ENCODE peak calls at places on chromosomes 7 and 10, in ten cellular contexts. F is upper lobe of right lung, D is cardiac fibroblast, T is right lobe of liver, H is left lung, K is WTC11, W is neural progenitor cell, S is tibial artery, M is PC-3, P is GM10248. A is an unnamed sample.

GRCh38 chr7:151381333-151382078 is 28.3 kb downstream of the WDR86 start:
- DNase-seq in K (peak; percentile 74), H (peak; percentile 76), W (peak; percentile 73), P (peak; percentile 61), M (no peak), D (no peak), S (no peak), T (no peak), F (peak; percentile 64), A (no peak)

GRCh38 chr7:8035647-8036518 is 67.3 kb downstream of the GLCCI1 start:
- DNase-seq in T (no peak), H (no peak), D (peak; percentile 55), K (no peak), F (no peak), P (no peak), W (peak; percentile 29), S (no peak), M (peak; percentile 41), A (no peak)

GRCh38 chr10:100653957-100654834 is 91.2 kb upstream of the PAX2 start:
- DNase-seq in T (no peak), K (peak; percentile 70), H (no peak), D (peak; percentile 59), P (no peak), S (no peak), M (no peak), W (peak; percentile 79), F (no peak), A (no peak)

GRCh38 chr10:122674781-122675180 is 24.9 kb downstream of the C10orf120 start:
- DNase-seq in S (no peak), M (no peak), W (no peak), K (no peak), D (no peak), H (no peak), P (no peak), F (no peak), T (no peak), A (peak; percentile 48)

GRCh38 chr7:156279635-156280034 is 360.9 kb upstream of the RNF32 start:
- DNase-seq in H (no peak), T (no peak), S (no peak), P (no peak), W (no peak), F (no peak), M (no peak), K (no peak), D (no peak), A (no peak)

GRCh38 chr7:37006764-37007163 is 282.5 kb upstream of the AOAH start:
- DNase-seq in H (no peak), K (no peak), W (no peak), F (no peak), T (no peak), D (no peak), S (no peak), P (no peak), M (no peak), A (no peak)

GRCh38 chr7:103504505-103505135 is 58.6 kb upstream of the SLC26A5 start:
- DNase-seq in T (no peak), W (no peak), P (no peak), F (no peak), H (no peak), K (peak; percentile 47), D (no peak), M (no peak), S (no peak), A (no peak)

GRCh38 chr7:2553831-2554581 is 1.3 kb downstream of the BRAT1 start:
- DNase-seq in H (no peak), M (no peak), T (no peak), K (no peak), S (no peak), F (peak; percentile 4), P (no peak), D (no peak), W (no peak), A (no peak)

DNA sequence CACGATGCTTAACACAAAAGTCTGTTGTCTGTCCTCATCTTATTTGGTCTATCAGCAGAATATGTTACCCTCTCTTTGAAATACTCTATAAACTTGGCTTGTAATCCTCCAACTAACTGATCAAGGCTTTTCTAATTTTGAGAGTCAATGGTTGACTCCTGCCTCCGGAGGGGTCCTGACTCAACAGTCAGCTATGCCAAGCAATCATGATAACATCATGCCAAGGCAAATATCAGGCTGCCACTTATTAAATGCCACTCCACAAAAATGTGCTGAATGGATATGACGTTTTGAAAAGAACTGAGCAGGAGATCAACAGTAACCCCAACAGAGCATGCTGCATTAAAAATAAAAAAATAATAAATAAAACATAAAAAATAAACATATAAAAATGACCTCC is 116.1 kb downstream of the PARD3 start:
- DNase-seq in P (no peak), T (no peak), D (peak; percentile 69), H (no peak), W (no peak), M (peak; percentile 100), F (no peak), K (no peak), S (no peak), A (no peak)
- TF ChIP-seq CTCF in P (no peak), T (no peak), D (no peak), H (no peak), W (no peak), M (no peak), F (no peak), K (no peak), S (no peak), A (no peak)

GRCh38 chr10:129656642-129657041 is 189.6 kb downstream of the MGMT start:
- DNase-seq in M (no peak), D (no peak), H (no peak), W (no peak), F (no peak), S (no peak), P (no peak), K (no peak), T (no peak), A (no peak)

GRCh38 chr10:129657297-129657974 is 190.4 kb downstream of the MGMT start:
- DNase-seq in K (no peak), S (no peak), H (no peak), M (no peak), D (no peak), W (no peak), T (no peak), F (no peak), P (no peak), A (no peak)

GRCh38 chr10:129655679-129656031 is 188.6 kb downstream of the MGMT start:
- DNase-seq in K (no peak), W (no peak), T (no peak), P (no peak), D (no peak), F (no peak), H (no peak), S (no peak), M (no peak), A (no peak)

GRCh38 chr10:129659881-129660280 is 192.8 kb downstream of the MGMT start:
- DNase-seq in H (no peak), M (no peak), T (no peak), F (no peak), P (no peak), K (no peak), D (no peak), W (no peak), S (no peak), A (no peak)

DNA sequence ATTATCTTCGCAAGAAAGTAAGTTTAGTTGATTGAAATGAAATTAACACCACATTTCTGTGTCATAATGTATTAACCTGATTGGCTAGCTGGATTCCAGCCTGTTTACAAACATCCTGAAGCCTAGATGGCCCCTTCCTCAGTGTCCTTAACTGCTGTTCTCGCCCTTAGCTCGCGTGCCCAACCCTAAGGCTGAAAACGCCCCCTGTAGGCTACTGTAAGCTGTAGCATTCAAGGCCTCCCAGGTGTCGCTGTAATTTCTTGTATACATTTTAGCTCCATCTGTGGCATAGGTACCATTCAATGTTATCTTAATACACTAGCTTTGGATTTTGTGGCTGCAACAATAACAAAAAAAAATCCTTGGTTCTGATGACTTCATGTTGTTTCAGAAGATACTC is 191.6 kb downstream of the MGMT start:
- DNase-seq in D (no peak), F (no peak), H (no peak), W (peak; percentile 71), M (peak; percentile 30), T (no peak), K (peak; percentile 49), P (no peak), S (no peak), A (no peak)
- TF ChIP-seq CTCF in D (peak; percentile 6), F (peak; percentile 14), H (no peak), W (peak; percentile 72), M (peak; percentile 62), T (no peak), K (peak; percentile 71), P (peak; percentile 35), S (no peak), A (no peak)

GRCh38 chr10:44851413-44851812 is 59.7 kb upstream of the TMEM72 start:
- DNase-seq in D (no peak), K (no peak), P (no peak), F (no peak), M (no peak), W (no peak), S (no peak), T (peak; percentile 22), H (no peak), A (no peak)

GRCh38 chr10:44853796-44854195 is 57.3 kb upstream of the TMEM72 start:
- DNase-seq in K (no peak), M (no peak), H (no peak), D (no peak), P (no peak), S (no peak), F (no peak), T (no peak), W (no peak), A (no peak)

GRCh38 chr10:44851881-44852280 is 59.3 kb upstream of the TMEM72 start:
- DNase-seq in P (no peak), W (no peak), K (no peak), S (no peak), T (peak; percentile 34), M (no peak), D (no peak), F (no peak), H (no peak), A (no peak)

GRCh38 chr10:44854693-44855350 is 56.3 kb upstream of the TMEM72 start:
- DNase-seq in P (no peak), D (no peak), W (peak; percentile 35), K (no peak), T (no peak), S (no peak), H (no peak), F (no peak), M (no peak), A (no peak)

GRCh38 chr10:44853148-44853734 is 57.9 kb upstream of the TMEM72 start:
- DNase-seq in T (no peak), F (no peak), H (no peak), M (peak; percentile 53), W (no peak), D (peak; percentile 74), P (no peak), S (no peak), K (no peak), A (no peak)
- TF ChIP-seq CTCF in T (peak; percentile 12), F (no peak), H (no peak), M (peak; percentile 62), W (peak; percentile 27), D (peak; percentile 59), P (no peak), S (peak; percentile 18), K (no peak), A (peak; percentile 44)

DNA sequence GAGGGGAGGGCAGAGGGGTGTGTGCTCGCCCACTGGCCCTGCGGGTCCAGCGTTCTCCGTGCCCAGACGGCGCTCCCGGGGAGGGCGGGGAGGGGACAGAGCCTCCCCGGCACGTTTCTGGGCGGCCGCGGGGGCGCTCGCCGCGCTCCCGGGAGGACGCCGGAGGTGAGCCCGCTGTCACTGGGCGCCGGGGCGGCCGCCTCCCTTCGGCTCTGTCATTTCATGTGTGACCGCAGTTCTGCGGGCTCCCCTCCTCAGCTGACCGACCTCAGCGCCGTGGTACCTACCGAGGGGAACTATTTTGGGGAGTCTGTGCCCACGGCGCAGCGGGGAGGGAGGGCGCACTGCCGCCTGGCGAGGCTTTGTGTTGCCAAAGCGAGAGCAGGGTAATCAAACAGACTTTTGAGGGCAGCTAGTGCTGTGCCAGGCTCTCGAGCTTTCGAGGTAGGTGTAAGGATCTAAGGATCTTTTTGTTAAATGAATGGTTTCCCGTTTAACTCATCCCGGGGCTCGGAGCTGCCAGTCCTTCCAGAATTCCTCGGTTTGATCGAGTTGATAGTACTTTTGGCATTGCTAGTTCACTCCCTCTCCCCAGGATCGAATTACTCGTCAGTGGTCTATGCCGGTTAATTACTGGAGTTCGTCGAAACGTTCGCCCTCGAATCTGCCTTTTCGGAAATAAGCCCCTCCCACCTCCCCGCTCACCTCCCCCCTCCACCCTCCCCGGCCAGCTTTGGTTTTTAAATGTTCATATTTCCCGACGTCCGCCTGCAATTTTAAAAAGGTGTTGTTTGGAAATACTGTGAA is 1.9 kb downstream of the ARID5B start:
- DNase-seq in F (peak; percentile 85), S (peak; percentile 40), K (no peak), D (peak; percentile 75), H (peak; percentile 93), T (peak; percentile 80), P (peak; percentile 69), W (peak; percentile 71), M (peak; percentile 78), A (peak; percentile 83)
- TF ChIP-seq CTCF in F (peak; percentile 28), S (peak; percentile 32), K (no peak), D (no peak), H (no peak), T (peak; percentile 15), P (no peak), W (peak; percentile 28), M (peak; percentile 66), A (peak; percentile 15)